ENCODE peak calls at places on chromosomes 11 and 22, in eight cellular contexts. One of them, this sample, is unnamed.

GRCh38 chr11:2791521-2792375 is 92.0 kb upstream of the KCNQ1OT1 start:
- DNase-seq in lower leg skin: no peak
- DNase-seq in nephron progenitor cell: peak
- DNase-seq in foreskin keratinocyte: no peak
- DNase-seq in left lung: peak
- DNase-seq in upper lobe of right lung: peak
- DNase-seq in WERI-Rb-1: peak
- DNase-seq in cardiac muscle cell: no peak
- DNase-seq in this sample: no peak

GRCh38 chr22:24402460-24403192 is 24.8 kb upstream of the ADORA2A start:
- DNase-seq in lower leg skin: peak
- DNase-seq in nephron progenitor cell: no peak
- DNase-seq in foreskin keratinocyte: peak
- DNase-seq in left lung: peak
- DNase-seq in upper lobe of right lung: no peak
- DNase-seq in WERI-Rb-1: no peak
- DNase-seq in cardiac muscle cell: peak
- DNase-seq in this sample: no peak

GRCh38 chr22:48748860-48749554 is 1078.7 kb downstream of the BRD1 start:
- DNase-seq in lower leg skin: no peak
- DNase-seq in nephron progenitor cell: no peak
- DNase-seq in foreskin keratinocyte: no peak
- DNase-seq in left lung: peak
- DNase-seq in upper lobe of right lung: no peak
- DNase-seq in WERI-Rb-1: no peak
- DNase-seq in cardiac muscle cell: no peak
- DNase-seq in this sample: no peak

GRCh38 chr11:130611791-130612251 is 163.4 kb downstream of the ADAMTS15 start:
- DNase-seq in lower leg skin: no peak
- DNase-seq in nephron progenitor cell: no peak
- DNase-seq in foreskin keratinocyte: peak
- DNase-seq in left lung: no peak
- DNase-seq in upper lobe of right lung: no peak
- DNase-seq in WERI-Rb-1: no peak
- DNase-seq in cardiac muscle cell: peak
- DNase-seq in this sample: no peak

GRCh38 chr11:126174816-126175215 is 36.6 kb downstream of the RPUSD4 start:
- DNase-seq in lower leg skin: no peak
- DNase-seq in nephron progenitor cell: no peak
- DNase-seq in foreskin keratinocyte: no peak
- DNase-seq in left lung: no peak
- DNase-seq in upper lobe of right lung: no peak
- DNase-seq in WERI-Rb-1: no peak
- DNase-seq in cardiac muscle cell: no peak
- DNase-seq in this sample: no peak

GRCh38 chr11:86064236-86064803 is 4.6 kb downstream of the PICALM start:
- DNase-seq in lower leg skin: no peak
- DNase-seq in nephron progenitor cell: no peak
- DNase-seq in foreskin keratinocyte: no peak
- DNase-seq in left lung: no peak
- DNase-seq in upper lobe of right lung: no peak
- DNase-seq in WERI-Rb-1: no peak
- DNase-seq in cardiac muscle cell: no peak
- DNase-seq in this sample: no peak

GRCh38 chr11:970319-970871 is 44.7 kb downstream of the AP2A2 start:
- DNase-seq in lower leg skin: no peak
- DNase-seq in nephron progenitor cell: no peak
- DNase-seq in foreskin keratinocyte: no peak
- DNase-seq in left lung: peak
- DNase-seq in upper lobe of right lung: no peak
- DNase-seq in WERI-Rb-1: no peak
- DNase-seq in cardiac muscle cell: no peak
- DNase-seq in this sample: no peak

GRCh38 chr11:131928992-131929391 is 558.6 kb downstream of the NTM start:
- DNase-seq in lower leg skin: no peak
- DNase-seq in nephron progenitor cell: peak
- DNase-seq in foreskin keratinocyte: no peak
- DNase-seq in left lung: no peak
- DNase-seq in upper lobe of right lung: peak
- DNase-seq in WERI-Rb-1: no peak
- DNase-seq in cardiac muscle cell: no peak
- DNase-seq in this sample: no peak

GRCh38 chr11:6626971-6627761 is 7.9 kb upstream of the TPP1 start:
- DNase-seq in lower leg skin: no peak
- DNase-seq in nephron progenitor cell: no peak
- DNase-seq in foreskin keratinocyte: no peak
- DNase-seq in left lung: no peak
- DNase-seq in upper lobe of right lung: no peak
- DNase-seq in WERI-Rb-1: no peak
- DNase-seq in cardiac muscle cell: no peak
- DNase-seq in this sample: no peak

GRCh38 chr22:45541580-45541979 is 38.9 kb downstream of the FBLN1 start:
- DNase-seq in lower leg skin: no peak
- DNase-seq in nephron progenitor cell: no peak
- DNase-seq in foreskin keratinocyte: no peak
- DNase-seq in left lung: no peak
- DNase-seq in upper lobe of right lung: no peak
- DNase-seq in WERI-Rb-1: no peak
- DNase-seq in cardiac muscle cell: no peak
- DNase-seq in this sample: no peak

GRCh38 chr11:45444796-45445195 is 158.7 kb upstream of the SYT13 start:
- DNase-seq in lower leg skin: no peak
- DNase-seq in nephron progenitor cell: no peak
- DNase-seq in foreskin keratinocyte: peak
- DNase-seq in left lung: no peak
- DNase-seq in upper lobe of right lung: no peak
- DNase-seq in WERI-Rb-1: no peak
- DNase-seq in cardiac muscle cell: no peak
- DNase-seq in this sample: no peak

GRCh38 chr22:44366372-44367310 is 53.9 kb upstream of the SHISAL1 start:
- DNase-seq in lower leg skin: no peak
- DNase-seq in nephron progenitor cell: no peak
- DNase-seq in foreskin keratinocyte: no peak
- DNase-seq in left lung: peak
- DNase-seq in upper lobe of right lung: peak
- DNase-seq in WERI-Rb-1: no peak
- DNase-seq in cardiac muscle cell: no peak
- DNase-seq in this sample: no peak

GRCh38 chr11:64337538-64338249 is 2.3 kb upstream of the CCDC88B start:
- DNase-seq in lower leg skin: no peak
- DNase-seq in nephron progenitor cell: no peak
- DNase-seq in foreskin keratinocyte: no peak
- DNase-seq in left lung: no peak
- DNase-seq in upper lobe of right lung: no peak
- DNase-seq in WERI-Rb-1: no peak
- DNase-seq in cardiac muscle cell: no peak
- DNase-seq in this sample: no peak

GRCh38 chr22:40044870-40045834 is 50.4 kb downstream of the FAM83F start:
- DNase-seq in lower leg skin: no peak
- DNase-seq in nephron progenitor cell: peak
- DNase-seq in foreskin keratinocyte: no peak
- DNase-seq in left lung: peak
- DNase-seq in upper lobe of right lung: peak
- DNase-seq in WERI-Rb-1: peak
- DNase-seq in cardiac muscle cell: peak
- DNase-seq in this sample: peak

GRCh38 chr11:118622376-118623290 is 15.2 kb downstream of the PHLDB1 start:
- DNase-seq in lower leg skin: peak
- DNase-seq in nephron progenitor cell: peak
- DNase-seq in foreskin keratinocyte: peak
- DNase-seq in left lung: peak
- DNase-seq in upper lobe of right lung: peak
- DNase-seq in WERI-Rb-1: no peak
- DNase-seq in cardiac muscle cell: peak
- DNase-seq in this sample: no peak

GRCh38 chr22:37428649-37429586 is 1.6 kb upstream of the ELFN2 start:
- DNase-seq in lower leg skin: no peak
- DNase-seq in nephron progenitor cell: peak
- DNase-seq in foreskin keratinocyte: no peak
- DNase-seq in left lung: peak
- DNase-seq in upper lobe of right lung: no peak
- DNase-seq in WERI-Rb-1: peak
- DNase-seq in cardiac muscle cell: peak
- DNase-seq in this sample: peak

GRCh38 chr22:48782817-48783511 is 1044.7 kb downstream of the BRD1 start:
- DNase-seq in lower leg skin: peak
- DNase-seq in nephron progenitor cell: no peak
- DNase-seq in foreskin keratinocyte: no peak
- DNase-seq in left lung: no peak
- DNase-seq in upper lobe of right lung: no peak
- DNase-seq in WERI-Rb-1: peak
- DNase-seq in cardiac muscle cell: no peak
- DNase-seq in this sample: peak

GRCh38 chr11:44417756-44418437 is 108.0 kb upstream of the ALX4 start:
- DNase-seq in lower leg skin: no peak
- DNase-seq in nephron progenitor cell: no peak
- DNase-seq in foreskin keratinocyte: peak
- DNase-seq in left lung: no peak
- DNase-seq in upper lobe of right lung: no peak
- DNase-seq in WERI-Rb-1: no peak
- DNase-seq in cardiac muscle cell: no peak
- DNase-seq in this sample: no peak

GRCh38 chr11:44229003-44229570 is 80.9 kb downstream of the ALX4 start:
- DNase-seq in lower leg skin: no peak
- DNase-seq in nephron progenitor cell: no peak
- DNase-seq in foreskin keratinocyte: no peak
- DNase-seq in left lung: no peak
- DNase-seq in upper lobe of right lung: no peak
- DNase-seq in WERI-Rb-1: no peak
- DNase-seq in cardiac muscle cell: no peak
- DNase-seq in this sample: no peak

GRCh38 chr11:113773092-113773415 is 438 bp downstream of the ZW10 start:
- DNase-seq in lower leg skin: no peak
- DNase-seq in nephron progenitor cell: peak
- DNase-seq in foreskin keratinocyte: no peak
- DNase-seq in left lung: no peak
- DNase-seq in upper lobe of right lung: no peak
- DNase-seq in WERI-Rb-1: peak
- DNase-seq in cardiac muscle cell: peak
- DNase-seq in this sample: peak

DNA sequence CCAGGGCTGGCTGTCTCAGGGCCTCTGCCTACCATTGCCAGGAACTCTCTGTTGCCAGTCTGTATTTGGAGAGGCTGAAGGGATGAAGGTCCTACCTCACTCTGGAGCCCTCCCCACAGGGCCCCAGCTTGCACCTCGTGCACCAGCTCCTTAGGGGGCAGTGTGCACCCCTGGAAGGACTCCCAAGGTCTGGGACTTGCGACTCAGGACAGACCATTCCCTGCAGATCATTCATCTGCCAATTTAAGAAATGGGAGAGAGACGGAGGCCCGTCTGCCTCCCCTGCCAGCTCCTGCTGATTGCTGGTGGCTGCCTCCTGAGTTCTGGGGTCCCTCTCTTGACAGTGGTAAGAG is 27.5 kb upstream of the MALAT1 start:
- DNase-seq in lower leg skin: no peak
- DNase-seq in nephron progenitor cell: no peak
- DNase-seq in foreskin keratinocyte: no peak
- DNase-seq in left lung: peak
- DNase-seq in upper lobe of right lung: peak
- DNase-seq in WERI-Rb-1: peak
- DNase-seq in cardiac muscle cell: peak
- DNase-seq in this sample: peak
- TF ChIP-seq CTCF in lower leg skin: no peak
- TF ChIP-seq CTCF in nephron progenitor cell: peak
- TF ChIP-seq CTCF in foreskin keratinocyte: peak
- TF ChIP-seq CTCF in left lung: peak
- TF ChIP-seq CTCF in upper lobe of right lung: peak
- TF ChIP-seq CTCF in WERI-Rb-1: peak
- TF ChIP-seq CTCF in cardiac muscle cell: peak
- TF ChIP-seq CTCF in this sample: peak

DNA sequence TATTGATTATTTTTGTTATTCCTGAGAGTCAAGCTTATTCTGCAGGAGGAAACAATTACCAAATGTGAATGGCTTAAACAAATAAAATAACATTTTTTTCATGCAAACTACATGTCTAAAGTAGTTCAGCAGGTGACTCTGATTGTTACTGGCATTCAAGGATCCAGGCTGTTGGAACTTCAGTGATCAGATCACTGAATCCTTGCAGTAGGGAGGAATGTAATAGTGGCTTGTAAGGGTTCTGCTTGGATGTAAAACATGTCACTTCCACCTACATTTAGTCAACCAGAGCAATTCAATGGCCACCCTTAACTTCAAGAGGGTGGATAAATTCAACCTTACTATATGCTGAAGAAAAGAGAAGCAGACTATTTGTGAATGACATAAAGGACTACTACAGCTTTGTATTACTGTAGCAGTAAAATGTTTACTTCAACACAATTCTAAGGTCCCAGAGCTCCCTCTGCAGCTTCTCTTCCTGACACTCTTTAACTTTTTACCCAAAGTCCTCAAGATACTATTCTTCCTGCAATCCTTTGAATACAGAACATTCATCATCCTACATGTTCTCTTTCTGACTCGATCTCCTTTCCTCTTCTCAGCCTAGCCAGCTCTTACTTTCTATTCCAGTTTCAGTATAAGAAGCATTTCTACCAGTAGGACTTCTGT is 284.0 kb downstream of the LRRC4C start:
- DNase-seq in lower leg skin: no peak
- DNase-seq in nephron progenitor cell: no peak
- DNase-seq in foreskin keratinocyte: peak
- DNase-seq in left lung: no peak
- DNase-seq in upper lobe of right lung: no peak
- DNase-seq in WERI-Rb-1: no peak
- DNase-seq in cardiac muscle cell: no peak
- DNase-seq in this sample: no peak
- TF ChIP-seq CTCF in lower leg skin: no peak
- TF ChIP-seq CTCF in nephron progenitor cell: no peak
- TF ChIP-seq CTCF in foreskin keratinocyte: peak
- TF ChIP-seq CTCF in left lung: no peak
- TF ChIP-seq CTCF in upper lobe of right lung: no peak
- TF ChIP-seq CTCF in WERI-Rb-1: no peak
- TF ChIP-seq CTCF in cardiac muscle cell: no peak
- TF ChIP-seq CTCF in this sample: no peak

DNA sequence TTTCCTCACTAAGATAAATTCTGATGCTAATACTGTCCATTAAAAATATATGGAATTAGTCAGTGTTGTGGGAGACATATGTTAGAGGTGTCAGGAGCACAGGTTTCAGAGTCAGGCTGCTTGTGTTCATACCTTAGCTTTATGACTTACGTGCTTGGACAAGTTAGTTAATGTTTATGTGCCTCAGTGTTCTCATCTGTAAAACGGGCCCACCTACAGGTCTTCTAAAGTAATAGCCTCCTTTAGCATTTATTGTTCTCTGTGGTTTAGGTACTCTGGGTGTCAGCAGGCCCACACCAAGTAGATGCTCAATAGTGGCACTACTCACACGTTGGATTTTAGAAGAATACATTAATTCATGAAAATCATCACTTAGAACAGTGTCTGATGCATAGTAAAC is 308.7 kb upstream of the ZC3H12C start:
- DNase-seq in lower leg skin: no peak
- DNase-seq in nephron progenitor cell: no peak
- DNase-seq in foreskin keratinocyte: no peak
- DNase-seq in left lung: no peak
- DNase-seq in upper lobe of right lung: no peak
- DNase-seq in WERI-Rb-1: no peak
- DNase-seq in cardiac muscle cell: no peak
- DNase-seq in this sample: no peak
- TF ChIP-seq CTCF in lower leg skin: no peak
- TF ChIP-seq CTCF in nephron progenitor cell: no peak
- TF ChIP-seq CTCF in foreskin keratinocyte: no peak
- TF ChIP-seq CTCF in left lung: no peak
- TF ChIP-seq CTCF in upper lobe of right lung: no peak
- TF ChIP-seq CTCF in WERI-Rb-1: no peak
- TF ChIP-seq CTCF in cardiac muscle cell: no peak
- TF ChIP-seq CTCF in this sample: no peak

GRCh38 chr11:5605849-5606248 is 9.4 kb downstream of the TRIM6 start:
- DNase-seq in lower leg skin: no peak
- DNase-seq in nephron progenitor cell: no peak
- DNase-seq in foreskin keratinocyte: peak
- DNase-seq in left lung: no peak
- DNase-seq in upper lobe of right lung: no peak
- DNase-seq in WERI-Rb-1: no peak
- DNase-seq in cardiac muscle cell: peak
- DNase-seq in this sample: no peak
- TF ChIP-seq CTCF in lower leg skin: no peak
- TF ChIP-seq CTCF in nephron progenitor cell: no peak
- TF ChIP-seq CTCF in foreskin keratinocyte: peak
- TF ChIP-seq CTCF in left lung: no peak
- TF ChIP-seq CTCF in upper lobe of right lung: no peak
- TF ChIP-seq CTCF in WERI-Rb-1: no peak
- TF ChIP-seq CTCF in cardiac muscle cell: no peak
- TF ChIP-seq CTCF in this sample: no peak

This sample was measured in endothelial cell.